ENCODE peak calls at places on chromosomes 11 and 22, in ten cellular contexts. One of them, this sample, is unnamed.

GRCh38 chr11:66333896-66334604 is 2.2 kb downstream of the RIN1 start:
- DNase-seq in amygdala: no peak
- DNase-seq in Daoy: no peak
- DNase-seq in substantia nigra: no peak
- DNase-seq in Jurkat, Clone E6-1: no peak
- DNase-seq in NCI-H460: no peak
- DNase-seq in astrocyte of the spinal cord: no peak
- DNase-seq in heart left ventricle: peak
- DNase-seq in RKO: no peak
- DNase-seq in Caki2: no peak
- DNase-seq in this sample: no peak

GRCh38 chr11:60931897-60932296 is 7.6 kb downstream of the TMEM132A start:
- DNase-seq in heart left ventricle: no peak
- DNase-seq in astrocyte of the spinal cord: no peak
- DNase-seq in amygdala: no peak
- DNase-seq in NCI-H460: no peak
- DNase-seq in substantia nigra: no peak
- DNase-seq in Jurkat, Clone E6-1: no peak
- DNase-seq in Caki2: no peak
- DNase-seq in RKO: no peak
- DNase-seq in Daoy: no peak
- DNase-seq in this sample: no peak

GRCh38 chr11:104462346-104462745 is 298.4 kb upstream of the PDGFD start:
- DNase-seq in Daoy: no peak
- DNase-seq in amygdala: peak
- DNase-seq in heart left ventricle: peak
- DNase-seq in NCI-H460: no peak
- DNase-seq in RKO: no peak
- DNase-seq in Caki2: no peak
- DNase-seq in astrocyte of the spinal cord: peak
- DNase-seq in Jurkat, Clone E6-1: no peak
- DNase-seq in substantia nigra: no peak
- DNase-seq in this sample: no peak

GRCh38 chr22:24435861-24436351 is 8.5 kb downstream of the ADORA2A start:
- DNase-seq in heart left ventricle: peak
- DNase-seq in Daoy: no peak
- DNase-seq in Caki2: no peak
- DNase-seq in astrocyte of the spinal cord: peak
- DNase-seq in NCI-H460: no peak
- DNase-seq in Jurkat, Clone E6-1: no peak
- DNase-seq in substantia nigra: no peak
- DNase-seq in RKO: no peak
- DNase-seq in amygdala: no peak
- DNase-seq in this sample: peak

GRCh38 chr22:33023119-33023827 is 34.9 kb downstream of the SYN3 start:
- DNase-seq in amygdala: no peak
- DNase-seq in Jurkat, Clone E6-1: no peak
- DNase-seq in heart left ventricle: no peak
- DNase-seq in RKO: no peak
- DNase-seq in substantia nigra: no peak
- DNase-seq in astrocyte of the spinal cord: no peak
- DNase-seq in Daoy: peak
- DNase-seq in Caki2: no peak
- DNase-seq in NCI-H460: no peak
- DNase-seq in this sample: no peak

GRCh38 chr11:36317992-36318391 is 21.9 kb downstream of the PRR5L start:
- DNase-seq in RKO: no peak
- DNase-seq in Jurkat, Clone E6-1: no peak
- DNase-seq in astrocyte of the spinal cord: no peak
- DNase-seq in NCI-H460: no peak
- DNase-seq in amygdala: no peak
- DNase-seq in heart left ventricle: no peak
- DNase-seq in Caki2: no peak
- DNase-seq in substantia nigra: no peak
- DNase-seq in Daoy: no peak
- DNase-seq in this sample: no peak

GRCh38 chr22:27041745-27042144 is 384.4 kb downstream of the MIAT start:
- DNase-seq in NCI-H460: no peak
- DNase-seq in heart left ventricle: no peak
- DNase-seq in Jurkat, Clone E6-1: no peak
- DNase-seq in amygdala: no peak
- DNase-seq in substantia nigra: no peak
- DNase-seq in astrocyte of the spinal cord: no peak
- DNase-seq in Daoy: no peak
- DNase-seq in RKO: no peak
- DNase-seq in Caki2: no peak
- DNase-seq in this sample: no peak

GRCh38 chr11:126029805-126030204 is 32.9 kb downstream of the CDON start:
- DNase-seq in NCI-H460: no peak
- DNase-seq in amygdala: no peak
- DNase-seq in astrocyte of the spinal cord: no peak
- DNase-seq in Daoy: no peak
- DNase-seq in Caki2: no peak
- DNase-seq in RKO: no peak
- DNase-seq in substantia nigra: no peak
- DNase-seq in heart left ventricle: no peak
- DNase-seq in Jurkat, Clone E6-1: no peak
- DNase-seq in this sample: no peak

GRCh38 chr22:35021166-35021565 is 44.8 kb upstream of the ISX start:
- DNase-seq in Jurkat, Clone E6-1: no peak
- DNase-seq in heart left ventricle: no peak
- DNase-seq in Caki2: no peak
- DNase-seq in amygdala: no peak
- DNase-seq in NCI-H460: no peak
- DNase-seq in astrocyte of the spinal cord: no peak
- DNase-seq in Daoy: no peak
- DNase-seq in substantia nigra: no peak
- DNase-seq in RKO: no peak
- DNase-seq in this sample: no peak

GRCh38 chr22:41909290-41910049 is 5.4 kb downstream of the SHISA8 start:
- DNase-seq in substantia nigra: no peak
- DNase-seq in RKO: no peak
- DNase-seq in Caki2: no peak
- DNase-seq in astrocyte of the spinal cord: no peak
- DNase-seq in Daoy: no peak
- DNase-seq in Jurkat, Clone E6-1: no peak
- DNase-seq in heart left ventricle: no peak
- DNase-seq in NCI-H460: no peak
- DNase-seq in amygdala: no peak
- DNase-seq in this sample: no peak

GRCh38 chr22:20524004-20524481 is 16.6 kb downstream of the MED15 start:
- DNase-seq in Caki2: peak
- DNase-seq in RKO: no peak
- DNase-seq in amygdala: no peak
- DNase-seq in Jurkat, Clone E6-1: peak
- DNase-seq in NCI-H460: no peak
- DNase-seq in Daoy: peak
- DNase-seq in substantia nigra: no peak
- DNase-seq in astrocyte of the spinal cord: no peak
- DNase-seq in heart left ventricle: no peak
- DNase-seq in this sample: no peak

GRCh38 chr11:63491614-63492372 is 826 bp upstream of the PLAAT5 start:
- DNase-seq in RKO: no peak
- DNase-seq in astrocyte of the spinal cord: no peak
- DNase-seq in substantia nigra: no peak
- DNase-seq in heart left ventricle: no peak
- DNase-seq in Caki2: no peak
- DNase-seq in amygdala: no peak
- DNase-seq in NCI-H460: no peak
- DNase-seq in Daoy: no peak
- DNase-seq in Jurkat, Clone E6-1: peak
- DNase-seq in this sample: no peak

GRCh38 chr11:112786886-112787530 is 174.2 kb upstream of the NCAM1 start:
- DNase-seq in amygdala: no peak
- DNase-seq in heart left ventricle: no peak
- DNase-seq in NCI-H460: no peak
- DNase-seq in Jurkat, Clone E6-1: no peak
- DNase-seq in Daoy: no peak
- DNase-seq in substantia nigra: no peak
- DNase-seq in RKO: no peak
- DNase-seq in astrocyte of the spinal cord: no peak
- DNase-seq in Caki2: no peak
- DNase-seq in this sample: no peak

GRCh38 chr11:45322111-45322705 is 36.1 kb upstream of the SYT13 start:
- DNase-seq in Caki2: no peak
- DNase-seq in astrocyte of the spinal cord: no peak
- DNase-seq in NCI-H460: no peak
- DNase-seq in amygdala: no peak
- DNase-seq in substantia nigra: no peak
- DNase-seq in Jurkat, Clone E6-1: no peak
- DNase-seq in RKO: no peak
- DNase-seq in Daoy: no peak
- DNase-seq in heart left ventricle: no peak
- DNase-seq in this sample: no peak

GRCh38 chr11:70389191-70389590 is 9.1 kb upstream of the CTTN start:
- DNase-seq in Jurkat, Clone E6-1: no peak
- DNase-seq in astrocyte of the spinal cord: no peak
- DNase-seq in Daoy: no peak
- DNase-seq in substantia nigra: no peak
- DNase-seq in RKO: no peak
- DNase-seq in heart left ventricle: no peak
- DNase-seq in NCI-H460: no peak
- DNase-seq in Caki2: no peak
- DNase-seq in amygdala: no peak
- DNase-seq in this sample: no peak

GRCh38 chr11:96055706-96056387 is 131.9 kb upstream of the MTMR2 start:
- DNase-seq in Jurkat, Clone E6-1: no peak
- DNase-seq in astrocyte of the spinal cord: peak
- DNase-seq in amygdala: no peak
- DNase-seq in substantia nigra: no peak
- DNase-seq in heart left ventricle: no peak
- DNase-seq in RKO: no peak
- DNase-seq in Caki2: no peak
- DNase-seq in Daoy: peak
- DNase-seq in NCI-H460: peak
- DNase-seq in this sample: no peak

GRCh38 chr11:127962416-127962815 is 624.9 kb downstream of the ETS1 start:
- DNase-seq in Daoy: no peak
- DNase-seq in Caki2: no peak
- DNase-seq in RKO: no peak
- DNase-seq in astrocyte of the spinal cord: no peak
- DNase-seq in NCI-H460: no peak
- DNase-seq in Jurkat, Clone E6-1: no peak
- DNase-seq in heart left ventricle: no peak
- DNase-seq in amygdala: no peak
- DNase-seq in substantia nigra: no peak
- DNase-seq in this sample: no peak